ENCODE peak calls at places on chromosomes 12 and 14, in eight cellular contexts. One of them, this sample, is unnamed. For H3K4me1, the result is how much of the 10 kb centered on the place peaks cover.

GRCh38 chr14:21454843-21455550 is 926 bp downstream of the CHD8 start:
- DNase-seq in astrocyte: no peak
- DNase-seq in heart right ventricle: no peak
- DNase-seq in left ventricle myocardium inferior: no peak
- DNase-seq in psoas muscle: no peak
- DNase-seq in H9: no peak
- DNase-seq in Peyer's patch: no peak
- DNase-seq in CD8-positive, alpha-beta T cell: no peak
- DNase-seq in this sample: no peak

GRCh38 chr14:29518335-29518734 is 409.3 kb downstream of the PRKD1 start:
- DNase-seq in psoas muscle: no peak
- DNase-seq in CD8-positive, alpha-beta T cell: no peak
- DNase-seq in H9: no peak
- DNase-seq in left ventricle myocardium inferior: no peak
- DNase-seq in astrocyte: peak
- DNase-seq in heart right ventricle: no peak
- DNase-seq in Peyer's patch: no peak
- DNase-seq in this sample: no peak

GRCh38 chr12:72549184-72549583 is 277.0 kb downstream of the TRHDE start:
- DNase-seq in left ventricle myocardium inferior: no peak
- DNase-seq in CD8-positive, alpha-beta T cell: no peak
- DNase-seq in astrocyte: no peak
- DNase-seq in psoas muscle: no peak
- DNase-seq in H9: no peak
- DNase-seq in Peyer's patch: no peak
- DNase-seq in heart right ventricle: no peak
- DNase-seq in this sample: no peak

GRCh38 chr12:15544589-15544988 is 222.3 kb downstream of the PTPRO start:
- DNase-seq in H9: no peak
- DNase-seq in heart right ventricle: no peak
- DNase-seq in CD8-positive, alpha-beta T cell: no peak
- DNase-seq in psoas muscle: no peak
- DNase-seq in astrocyte: no peak
- DNase-seq in Peyer's patch: no peak
- DNase-seq in left ventricle myocardium inferior: no peak
- DNase-seq in this sample: no peak

GRCh38 chr14:52020315-52020714 is 31.0 kb downstream of the RTRAF start:
- DNase-seq in psoas muscle: no peak
- DNase-seq in CD8-positive, alpha-beta T cell: no peak
- DNase-seq in H9: no peak
- DNase-seq in Peyer's patch: no peak
- DNase-seq in left ventricle myocardium inferior: no peak
- DNase-seq in heart right ventricle: no peak
- DNase-seq in astrocyte: no peak
- DNase-seq in this sample: no peak

GRCh38 chr14:49999216-49999761 is 106.4 kb downstream of the ARF6 start:
- DNase-seq in astrocyte: peak
- DNase-seq in H9: peak
- DNase-seq in CD8-positive, alpha-beta T cell: peak
- DNase-seq in heart right ventricle: peak
- DNase-seq in left ventricle myocardium inferior: peak
- DNase-seq in psoas muscle: peak
- DNase-seq in Peyer's patch: peak
- DNase-seq in this sample: peak

GRCh38 chr14:96567289-96567899 is 65.2 kb downstream of the PAPOLA start:
- DNase-seq in left ventricle myocardium inferior: no peak
- DNase-seq in astrocyte: peak
- DNase-seq in CD8-positive, alpha-beta T cell: no peak
- DNase-seq in Peyer's patch: no peak
- DNase-seq in psoas muscle: no peak
- DNase-seq in heart right ventricle: no peak
- DNase-seq in H9: no peak
- DNase-seq in this sample: no peak

GRCh38 chr12:112524676-112525425 is 106.1 kb downstream of the PTPN11 start:
- DNase-seq in Peyer's patch: no peak
- DNase-seq in heart right ventricle: no peak
- DNase-seq in astrocyte: peak
- DNase-seq in H9: peak
- DNase-seq in CD8-positive, alpha-beta T cell: no peak
- DNase-seq in left ventricle myocardium inferior: no peak
- DNase-seq in psoas muscle: no peak
- DNase-seq in this sample: no peak

GRCh38 chr14:99755629-99756603 is 37.3 kb upstream of the EML1 start:
- DNase-seq in left ventricle myocardium inferior: peak
- DNase-seq in H9: no peak
- DNase-seq in Peyer's patch: peak
- DNase-seq in heart right ventricle: peak
- DNase-seq in psoas muscle: peak
- DNase-seq in astrocyte: peak
- DNase-seq in CD8-positive, alpha-beta T cell: no peak
- DNase-seq in this sample: peak

GRCh38 chr14:99753225-99754140 is 39.7 kb upstream of the EML1 start:
- DNase-seq in left ventricle myocardium inferior: no peak
- DNase-seq in astrocyte: no peak
- DNase-seq in Peyer's patch: no peak
- DNase-seq in H9: no peak
- DNase-seq in CD8-positive, alpha-beta T cell: no peak
- DNase-seq in psoas muscle: no peak
- DNase-seq in heart right ventricle: no peak
- DNase-seq in this sample: no peak

GRCh38 chr14:99755068-99755405 is 38.2 kb upstream of the EML1 start:
- DNase-seq in psoas muscle: no peak
- DNase-seq in astrocyte: no peak
- DNase-seq in Peyer's patch: no peak
- DNase-seq in left ventricle myocardium inferior: no peak
- DNase-seq in CD8-positive, alpha-beta T cell: no peak
- DNase-seq in H9: no peak
- DNase-seq in heart right ventricle: no peak
- DNase-seq in this sample: no peak

GRCh38 chr14:99752486-99753121 is 40.6 kb upstream of the EML1 start:
- DNase-seq in CD8-positive, alpha-beta T cell: no peak
- DNase-seq in H9: no peak
- DNase-seq in astrocyte: peak
- DNase-seq in left ventricle myocardium inferior: peak
- DNase-seq in Peyer's patch: no peak
- DNase-seq in heart right ventricle: no peak
- DNase-seq in psoas muscle: no peak
- DNase-seq in this sample: no peak

DNA sequence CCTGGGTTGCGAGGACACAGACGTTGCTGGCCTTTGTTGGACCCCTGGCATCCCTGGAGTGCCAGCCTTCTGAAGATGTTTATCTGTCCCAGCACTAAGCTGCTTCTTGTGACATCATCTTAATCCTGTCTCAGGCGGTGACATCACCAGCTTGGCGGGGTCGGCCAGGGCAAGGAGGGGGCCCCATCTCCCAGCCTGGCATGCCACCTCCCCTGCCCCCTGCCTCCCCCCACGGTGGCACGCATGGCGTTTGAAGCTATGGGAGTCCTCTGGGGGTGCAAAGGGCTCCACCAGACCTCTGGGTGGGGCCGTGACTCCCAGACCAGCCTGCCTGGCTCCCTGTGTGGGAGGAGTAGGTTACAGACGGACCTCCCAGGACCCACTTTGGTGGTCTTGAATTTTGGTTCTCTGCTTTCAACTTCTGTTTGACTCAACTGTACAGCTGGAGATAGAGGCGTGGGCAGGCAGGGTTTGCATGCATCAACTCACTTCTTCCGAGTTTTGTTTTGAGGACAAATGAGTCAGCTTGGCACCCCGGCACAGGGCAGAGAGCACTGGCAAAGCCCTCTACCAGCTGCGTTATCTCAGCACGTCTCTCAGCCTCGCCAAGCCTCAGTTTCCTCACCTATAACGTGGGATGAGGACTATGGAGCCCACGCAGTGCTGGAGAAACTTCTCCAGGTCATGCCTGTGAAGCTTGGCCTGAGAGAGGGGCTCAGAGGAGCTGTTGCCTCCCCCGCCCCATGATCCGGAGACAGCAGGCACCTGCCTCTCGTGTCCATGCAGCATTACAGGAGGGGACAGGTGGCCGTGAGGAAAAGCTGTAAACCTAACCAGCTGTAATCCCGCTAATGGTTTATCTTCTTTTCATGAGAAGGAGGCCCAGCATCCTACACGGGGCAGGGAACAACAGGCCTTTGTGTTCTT is 38.8 kb upstream of the EML1 start:
- DNase-seq in CD8-positive, alpha-beta T cell: no peak
- DNase-seq in H9: no peak
- DNase-seq in left ventricle myocardium inferior: peak
- DNase-seq in heart right ventricle: no peak
- DNase-seq in astrocyte: peak
- DNase-seq in psoas muscle: no peak
- DNase-seq in Peyer's patch: no peak
- DNase-seq in this sample: no peak
- H3K27ac ChIP-seq in CD8-positive, alpha-beta T cell: no peak
- H3K27ac ChIP-seq in H9: no peak
- H3K27ac ChIP-seq in left ventricle myocardium inferior: peak
- H3K27ac ChIP-seq in heart right ventricle: peak
- H3K27ac ChIP-seq in astrocyte: peak
- H3K27ac ChIP-seq in psoas muscle: no peak
- H3K27ac ChIP-seq in Peyer's patch: peak
- H3K27ac ChIP-seq in this sample: no peak

GRCh38 chr12:109714913-109715244 is 1.3 kb downstream of the FAM222A start:
- DNase-seq in Peyer's patch: no peak
- DNase-seq in CD8-positive, alpha-beta T cell: no peak
- DNase-seq in H9: no peak
- DNase-seq in psoas muscle: no peak
- DNase-seq in heart right ventricle: no peak
- DNase-seq in astrocyte: no peak
- DNase-seq in left ventricle myocardium inferior: no peak
- DNase-seq in this sample: no peak

GRCh38 chr12:109711596-109712461 is 1.8 kb upstream of the FAM222A start:
- DNase-seq in left ventricle myocardium inferior: peak
- DNase-seq in astrocyte: no peak
- DNase-seq in Peyer's patch: no peak
- DNase-seq in H9: peak
- DNase-seq in heart right ventricle: no peak
- DNase-seq in CD8-positive, alpha-beta T cell: no peak
- DNase-seq in psoas muscle: no peak
- DNase-seq in this sample: no peak

GRCh38 chr12:109715310-109716091 is 1.9 kb downstream of the FAM222A start:
- DNase-seq in left ventricle myocardium inferior: peak
- DNase-seq in astrocyte: no peak
- DNase-seq in H9: no peak
- DNase-seq in psoas muscle: no peak
- DNase-seq in CD8-positive, alpha-beta T cell: peak
- DNase-seq in Peyer's patch: no peak
- DNase-seq in heart right ventricle: no peak
- DNase-seq in this sample: no peak

GRCh38 chr12:109714141-109714912 is 702 bp downstream of the FAM222A start:
- DNase-seq in Peyer's patch: peak
- DNase-seq in left ventricle myocardium inferior: peak
- DNase-seq in psoas muscle: peak
- DNase-seq in heart right ventricle: peak
- DNase-seq in H9: peak
- DNase-seq in CD8-positive, alpha-beta T cell: peak
- DNase-seq in astrocyte: peak
- DNase-seq in this sample: peak

DNA sequence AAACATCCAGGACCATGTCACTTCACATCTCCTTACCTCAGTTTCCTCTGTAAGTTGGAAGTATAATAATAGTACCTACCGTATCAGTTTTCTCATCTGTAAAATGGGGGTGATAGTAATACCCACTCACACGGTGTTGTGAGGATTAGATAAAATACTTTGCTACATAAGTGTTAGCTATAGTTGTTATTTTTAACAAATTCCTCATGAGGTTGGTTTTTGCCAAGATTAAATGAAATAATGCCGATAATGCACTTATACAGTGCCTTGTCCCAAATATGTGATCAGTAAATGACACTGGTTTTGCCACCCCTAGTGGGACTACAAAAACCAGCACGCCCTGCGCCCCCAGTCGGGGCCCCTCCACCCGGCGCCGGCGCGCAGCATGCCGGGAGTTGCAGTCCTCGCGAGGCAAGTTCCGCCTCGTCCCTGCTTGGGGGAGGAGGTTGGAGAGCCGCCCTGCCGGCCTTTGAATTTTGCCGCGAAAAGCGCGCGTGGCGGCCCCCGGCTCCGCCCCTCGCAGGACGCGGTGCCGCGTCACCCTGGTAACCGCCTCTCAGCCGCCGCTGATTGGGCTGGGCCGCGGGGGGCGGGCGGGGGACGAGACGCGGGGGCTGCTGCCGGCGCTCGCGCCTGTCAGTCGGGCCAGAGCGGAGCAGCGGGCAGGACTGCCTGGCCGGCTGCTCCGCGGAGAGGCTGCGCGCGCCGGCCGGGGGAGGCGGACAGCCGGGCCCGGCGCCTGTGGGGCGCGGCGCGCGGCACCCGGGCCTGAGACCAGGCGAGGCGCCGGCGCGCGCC is at the start of gene FAM222A:
- DNase-seq in heart right ventricle: peak
- DNase-seq in psoas muscle: peak
- DNase-seq in H9: peak
- DNase-seq in left ventricle myocardium inferior: peak
- DNase-seq in Peyer's patch: peak
- DNase-seq in CD8-positive, alpha-beta T cell: peak
- DNase-seq in astrocyte: peak
- DNase-seq in this sample: peak
- H3K4me1 ChIP-seq in heart right ventricle: half or more
- H3K4me1 ChIP-seq in psoas muscle: under half
- H3K4me1 ChIP-seq in H9: under half
- H3K4me1 ChIP-seq in left ventricle myocardium inferior: half or more
- H3K4me1 ChIP-seq in Peyer's patch: under half
- H3K4me1 ChIP-seq in CD8-positive, alpha-beta T cell: under half
- H3K4me1 ChIP-seq in astrocyte: under half
- H3K4me1 ChIP-seq in this sample: under half

DNA sequence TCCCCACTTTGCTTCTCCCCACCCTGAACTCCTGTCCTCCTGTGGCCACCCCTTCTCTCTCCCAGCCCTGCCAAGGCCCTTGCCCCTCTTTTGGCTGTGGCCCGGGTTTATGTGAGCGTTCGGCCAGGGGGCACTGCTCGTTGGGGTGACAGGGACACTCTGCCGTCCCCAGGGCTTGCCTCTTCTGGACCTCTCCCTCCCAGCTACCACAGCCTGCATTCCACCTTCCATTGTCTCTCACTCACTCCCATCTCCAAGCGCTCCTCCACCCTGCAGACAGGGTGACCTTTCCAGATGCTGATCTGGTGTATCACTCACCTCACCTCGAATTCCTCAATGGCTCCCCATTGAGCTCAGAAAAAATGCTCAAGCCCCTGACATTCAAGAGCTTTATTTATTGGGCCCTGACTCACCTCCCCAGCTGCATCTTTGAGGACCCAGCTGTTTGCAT is 1.4 kb downstream of the SERPINA9 start:
- DNase-seq in psoas muscle: no peak
- DNase-seq in left ventricle myocardium inferior: no peak
- DNase-seq in astrocyte: peak
- DNase-seq in CD8-positive, alpha-beta T cell: no peak
- DNase-seq in heart right ventricle: no peak
- DNase-seq in Peyer's patch: no peak
- DNase-seq in H9: peak
- DNase-seq in this sample: no peak
- H3K27ac ChIP-seq in psoas muscle: no peak
- H3K27ac ChIP-seq in left ventricle myocardium inferior: no peak
- H3K27ac ChIP-seq in astrocyte: peak
- H3K27ac ChIP-seq in CD8-positive, alpha-beta T cell: no peak
- H3K27ac ChIP-seq in heart right ventricle: no peak
- H3K27ac ChIP-seq in Peyer's patch: no peak
- H3K27ac ChIP-seq in H9: no peak
- H3K27ac ChIP-seq in this sample: no peak

GRCh38 chr12:124374567-124374966 is 79.7 kb downstream of the RFLNA start:
- DNase-seq in astrocyte: no peak
- DNase-seq in H9: no peak
- DNase-seq in CD8-positive, alpha-beta T cell: no peak
- DNase-seq in Peyer's patch: no peak
- DNase-seq in psoas muscle: no peak
- DNase-seq in left ventricle myocardium inferior: no peak
- DNase-seq in heart right ventricle: no peak
- DNase-seq in this sample: no peak

GRCh38 chr12:124375141-124375788 is 80.4 kb downstream of the RFLNA start:
- DNase-seq in H9: no peak
- DNase-seq in heart right ventricle: no peak
- DNase-seq in CD8-positive, alpha-beta T cell: no peak
- DNase-seq in astrocyte: no peak
- DNase-seq in Peyer's patch: no peak
- DNase-seq in psoas muscle: no peak
- DNase-seq in left ventricle myocardium inferior: no peak
- DNase-seq in this sample: no peak

GRCh38 chr12:124375789-124376175 is 80.9 kb downstream of the RFLNA start:
- DNase-seq in H9: no peak
- DNase-seq in heart right ventricle: no peak
- DNase-seq in Peyer's patch: no peak
- DNase-seq in astrocyte: no peak
- DNase-seq in psoas muscle: no peak
- DNase-seq in CD8-positive, alpha-beta T cell: no peak
- DNase-seq in left ventricle myocardium inferior: no peak
- DNase-seq in this sample: no peak

GRCh38 chr12:124372831-124373230 is 77.9 kb downstream of the RFLNA start:
- DNase-seq in H9: no peak
- DNase-seq in CD8-positive, alpha-beta T cell: no peak
- DNase-seq in heart right ventricle: no peak
- DNase-seq in astrocyte: no peak
- DNase-seq in psoas muscle: no peak
- DNase-seq in left ventricle myocardium inferior: no peak
- DNase-seq in Peyer's patch: no peak
- DNase-seq in this sample: no peak

DNA sequence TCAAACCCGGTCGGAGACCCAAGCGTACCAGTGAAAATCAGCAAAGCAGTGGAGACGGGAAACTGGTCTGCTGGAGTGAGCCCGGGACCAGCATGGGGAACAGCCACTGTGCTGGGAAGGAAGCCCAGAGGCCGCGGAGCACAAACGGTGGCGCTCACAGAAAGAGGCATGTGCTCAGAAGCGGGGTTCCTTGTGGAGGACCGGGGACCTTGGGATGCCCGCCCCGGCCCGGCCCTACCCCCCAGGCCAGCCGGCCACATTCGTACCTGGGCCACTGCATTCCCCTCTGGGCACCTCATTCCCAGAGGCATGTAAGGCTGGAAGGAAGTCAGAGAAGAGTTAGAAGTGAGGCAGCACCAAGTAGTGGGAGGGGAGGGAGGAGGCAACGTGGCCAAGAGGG is 79.3 kb downstream of the RFLNA start:
- DNase-seq in Peyer's patch: no peak
- DNase-seq in H9: no peak
- DNase-seq in CD8-positive, alpha-beta T cell: no peak
- DNase-seq in heart right ventricle: no peak
- DNase-seq in psoas muscle: no peak
- DNase-seq in astrocyte: no peak
- DNase-seq in left ventricle myocardium inferior: no peak
- DNase-seq in this sample: no peak
- H3K4me1 ChIP-seq in Peyer's patch: under half
- H3K4me1 ChIP-seq in H9: under half
- H3K4me1 ChIP-seq in CD8-positive, alpha-beta T cell: under half
- H3K4me1 ChIP-seq in heart right ventricle: under half
- H3K4me1 ChIP-seq in psoas muscle: under half
- H3K4me1 ChIP-seq in astrocyte: under half
- H3K4me1 ChIP-seq in left ventricle myocardium inferior: half or more
- H3K4me1 ChIP-seq in this sample: under half